ENCODE peak calls at places on chromosomes 11 and 22, in ten cellular contexts. M is A549; U is AG04450; Q is transverse colon; N is CD8-positive, alpha-beta memory T cell; Y is CD4-positive, CD25-positive, alpha-beta regulatory T cell; V is HCT116; E is cardiac muscle cell; H is thyroid gland; F is PC-9. P is an unnamed sample.

GRCh38 chr11:110509485-110509884 is 79.7 kb downstream of the FDX1 start:
- DNase-seq in M (no peak), U (no peak), Q (no peak), N (no peak), Y (no peak), V (no peak), E (no peak), H (no peak), F (no peak), P (no peak)

GRCh38 chr11:29734287-29734686 is 282.5 kb downstream of the KCNA4 start:
- DNase-seq in M (no peak), U (no peak), Q (no peak), N (no peak), Y (no peak), V (no peak), E (no peak), H (no peak), F (no peak), P (no peak)

GRCh38 chr11:17410606-17411379 is 22.3 kb upstream of the KCNJ11 start:
- DNase-seq in M (no peak), U (no peak), Q (peak; percentile 74), N (no peak), Y (no peak), V (no peak), E (no peak), H (no peak), F (no peak), P (peak; percentile 76)

GRCh38 chr11:35529971-35530495 is 4.6 kb upstream of the PAMR1 start:
- DNase-seq in M (no peak), U (peak; percentile 92), Q (no peak), N (no peak), Y (no peak), V (no peak), E (no peak), H (no peak), F (peak; percentile 69), P (peak; percentile 21)

GRCh38 chr11:16946477-16947282 is 67.5 kb downstream of the PLEKHA7 start:
- DNase-seq in M (no peak), U (no peak), Q (no peak), N (no peak), Y (no peak), V (no peak), E (no peak), H (peak; percentile 53), F (no peak), P (no peak)

GRCh38 chr11:73040046-73040445 is 102.1 kb downstream of the FCHSD2 start:
- DNase-seq in M (no peak), U (no peak), Q (no peak), N (no peak), Y (no peak), V (no peak), E (no peak), H (no peak), F (no peak), P (no peak)

GRCh38 chr11:19953909-19954308 is 206.4 kb downstream of the DBX1 start:
- DNase-seq in M (peak; percentile 64), U (peak; percentile 62), Q (no peak), N (no peak), Y (no peak), V (peak; percentile 24), E (peak; percentile 75), H (no peak), F (no peak), P (peak; percentile 66)

GRCh38 chr11:30333405-30333804 is 10.5 kb downstream of the ARL14EP start:
- DNase-seq in M (no peak), U (no peak), Q (no peak), N (no peak), Y (no peak), V (no peak), E (peak; percentile 23), H (no peak), F (no peak), P (no peak)

GRCh38 chr22:32815059-32815458 is 13.6 kb downstream of the TIMP3 start:
- DNase-seq in M (no peak), U (no peak), Q (no peak), N (no peak), Y (no peak), V (no peak), E (no peak), H (no peak), F (no peak), P (no peak)

DNA sequence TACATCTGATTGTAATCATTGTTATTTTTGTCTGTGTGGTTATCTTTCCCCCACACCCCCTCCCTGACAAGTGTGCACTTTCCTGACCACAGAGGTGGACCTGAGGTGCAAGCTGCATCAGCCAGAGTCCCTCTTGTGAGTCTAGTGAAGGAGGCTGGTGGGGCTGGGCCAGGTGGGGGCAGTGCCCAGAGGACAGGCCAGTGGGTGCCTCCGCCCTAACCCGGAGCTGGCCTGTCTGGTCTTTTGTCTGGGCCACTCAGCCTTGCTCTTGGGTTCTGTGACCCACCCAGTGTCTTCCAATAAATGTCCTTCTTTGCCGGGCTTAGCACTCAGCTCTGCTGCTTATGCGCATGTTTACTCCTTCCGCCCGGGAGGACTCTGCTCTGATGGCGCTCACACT is 526.2 kb downstream of the TBC1D22A start:
- DNase-seq in M (no peak), U (no peak), Q (no peak), N (no peak), Y (no peak), V (no peak), E (no peak), H (no peak), F (no peak), P (no peak)
- H3K9me3 ChIP-seq in M (no peaks in the 10 kb centered on the region), U (peaks cover 4% of the 10 kb centered on the region), Q (no peaks in the 10 kb centered on the region), N (no peaks in the 10 kb centered on the region), Y (no peaks in the 10 kb centered on the region), V (no peaks in the 10 kb centered on the region), E (no peaks in the 10 kb centered on the region), H (no peaks in the 10 kb centered on the region), F (no peaks in the 10 kb centered on the region), P (no peaks in the 10 kb centered on the region)

DNA sequence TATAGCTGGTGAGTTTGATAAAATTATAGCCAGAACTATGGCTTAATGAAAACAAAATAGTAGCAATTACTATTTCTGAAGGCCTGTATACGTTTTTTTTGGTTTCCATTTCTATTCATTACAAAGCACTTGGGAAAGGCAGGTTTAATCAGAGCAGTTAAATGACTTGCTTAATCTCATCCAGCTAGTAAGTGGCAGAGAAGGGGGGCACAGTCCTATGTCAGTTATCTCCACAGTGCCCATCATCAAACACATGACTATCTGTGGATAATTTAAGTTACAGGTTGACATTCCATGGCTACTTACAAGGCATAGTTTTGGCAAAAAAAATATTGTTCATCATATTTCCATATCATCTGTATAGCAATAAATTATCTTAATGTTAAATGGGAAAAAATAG is 93.7 kb downstream of the PGR start:
- DNase-seq in M (no peak), U (no peak), Q (no peak), N (no peak), Y (no peak), V (no peak), E (no peak), H (no peak), F (no peak), P (no peak)
- H3K9me3 ChIP-seq in M (no peaks in the 10 kb centered on the region), U (no peaks in the 10 kb centered on the region), Q (no peaks in the 10 kb centered on the region), N (no peaks in the 10 kb centered on the region), Y (no peaks in the 10 kb centered on the region), V (no peaks in the 10 kb centered on the region), E (no peaks in the 10 kb centered on the region), H (no peaks in the 10 kb centered on the region), F (no peaks in the 10 kb centered on the region), P (no peaks in the 10 kb centered on the region)

DNA sequence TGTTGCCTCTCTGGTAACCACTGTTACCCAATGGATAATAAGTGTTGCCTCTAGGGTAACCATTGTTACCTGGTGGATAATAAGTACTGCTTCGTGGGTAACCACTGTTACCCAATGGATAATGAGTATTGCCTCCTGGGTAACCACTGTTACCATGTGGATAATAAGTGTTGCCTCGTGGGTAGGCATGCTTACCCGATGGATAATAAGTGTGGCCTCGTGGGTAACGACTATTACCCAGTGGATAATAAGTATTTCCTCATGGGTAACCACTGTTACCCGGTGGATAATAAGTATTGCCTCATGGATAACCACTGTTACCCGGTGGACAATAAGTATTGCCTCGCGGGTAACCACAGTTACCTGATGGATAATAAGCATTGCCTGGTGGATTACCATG is 13.8 kb upstream of the NXPE4 start:
- DNase-seq in M (no peak), U (no peak), Q (no peak), N (no peak), Y (no peak), V (no peak), E (no peak), H (no peak), F (no peak), P (no peak)
- H3K9me3 ChIP-seq in M (no peaks in the 10 kb centered on the region), U (no peaks in the 10 kb centered on the region), Q (no peaks in the 10 kb centered on the region), N (no peaks in the 10 kb centered on the region), Y (no peaks in the 10 kb centered on the region), V (no peaks in the 10 kb centered on the region), E (peaks cover 3% of the 10 kb centered on the region), H (no peaks in the 10 kb centered on the region), F (no peaks in the 10 kb centered on the region), P (no peaks in the 10 kb centered on the region)

DNA sequence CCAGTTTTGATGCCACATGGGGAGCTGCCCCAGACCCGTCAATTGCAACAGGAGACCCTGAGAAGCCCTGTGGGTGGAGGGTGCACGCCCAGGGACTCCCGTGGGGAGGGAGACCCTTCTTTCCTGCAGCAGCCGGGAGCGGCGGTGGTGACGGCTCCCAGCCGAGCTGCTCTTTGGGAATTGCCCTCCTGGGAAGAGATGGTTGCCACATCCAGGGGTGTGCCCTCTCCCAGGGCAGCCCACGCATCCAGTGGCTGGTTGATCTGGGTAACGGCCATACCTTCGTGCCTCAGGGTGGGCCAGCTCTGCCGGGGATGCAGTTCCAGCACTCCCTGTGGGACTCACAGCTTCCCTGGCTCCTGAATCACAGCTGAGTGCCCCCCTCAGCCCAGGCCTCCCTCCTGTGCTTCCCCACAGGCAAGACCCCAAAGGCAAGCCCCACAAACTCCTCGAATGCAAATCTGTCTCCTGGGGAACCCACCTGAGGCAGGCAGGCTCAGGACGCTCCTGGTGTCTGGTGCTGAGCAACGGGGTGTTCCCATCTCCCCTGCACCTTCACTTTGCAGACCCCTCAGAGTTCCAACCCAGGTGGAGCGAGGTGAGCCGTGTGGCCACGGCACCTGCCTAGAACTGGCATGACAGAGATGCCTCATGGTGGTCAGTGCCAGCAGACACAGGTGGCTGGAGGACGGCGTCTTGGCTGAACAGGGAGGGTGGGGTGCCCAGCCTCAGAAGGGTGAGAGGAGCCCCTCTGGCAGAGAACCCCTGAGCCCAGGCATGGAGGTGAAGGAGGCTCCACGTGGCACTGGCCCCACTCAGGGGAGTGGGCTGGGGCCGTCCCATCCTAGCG is 1027.4 kb downstream of the BRD1 start:
- DNase-seq in M (no peak), U (no peak), Q (no peak), N (no peak), Y (no peak), V (no peak), E (no peak), H (no peak), F (no peak), P (no peak)
- H3K9me3 ChIP-seq in M (no peaks in the 10 kb centered on the region), U (peaks cover 96% of the 10 kb centered on the region), Q (no peaks in the 10 kb centered on the region), N (no peaks in the 10 kb centered on the region), Y (no peaks in the 10 kb centered on the region), V (no peaks in the 10 kb centered on the region), E (no peaks in the 10 kb centered on the region), H (no peaks in the 10 kb centered on the region), F (no peaks in the 10 kb centered on the region), P (no peaks in the 10 kb centered on the region)

DNA sequence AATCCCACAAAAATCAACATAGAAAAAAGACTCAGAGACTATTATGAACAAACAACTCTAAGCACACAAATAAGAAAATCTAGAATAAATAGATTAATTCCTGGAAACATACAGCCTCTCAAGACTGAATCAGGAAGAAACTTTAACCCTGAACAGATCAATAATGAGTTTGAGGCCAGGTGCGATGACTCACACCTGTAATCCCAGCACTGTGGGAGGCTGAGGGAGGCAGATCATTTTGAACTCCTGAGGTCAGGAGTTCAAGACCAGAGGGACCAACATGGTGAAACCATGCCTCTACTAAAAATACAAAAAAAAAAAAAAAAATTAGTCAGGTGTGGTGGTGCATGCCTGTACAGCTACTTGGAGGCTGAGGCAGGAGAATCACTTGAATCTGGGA is 499.5 kb upstream of the LUZP2 start:
- DNase-seq in M (no peak), U (no peak), Q (no peak), N (no peak), Y (no peak), V (no peak), E (no peak), H (no peak), F (no peak), P (no peak)
- H3K9me3 ChIP-seq in M (no peaks in the 10 kb centered on the region), U (peaks cover 7% of the 10 kb centered on the region), Q (no peaks in the 10 kb centered on the region), N (no peaks in the 10 kb centered on the region), Y (peaks cover 3% of the 10 kb centered on the region), V (peaks cover 21% of the 10 kb centered on the region), E (no peaks in the 10 kb centered on the region), H (no peaks in the 10 kb centered on the region), F (no peaks in the 10 kb centered on the region), P (no peaks in the 10 kb centered on the region)